ENCODE peak calls at places on chromosomes 11 and 22, in seven cellular contexts. O is H9, N is H1, Y is IMR-90, Q is mesendoderm, A is neuronal stem cell, P is trophoblast cell. W is an unnamed sample.

GRCh38 chr22:28077166-28077565 is 158.1 kb upstream of the PITPNB start:
- DNase-seq in A (no peak), O (no peak), Q (no peak), N (no peak), P (no peak), Y (no peak), W (no peak)

GRCh38 chr22:25419247-25420113 is 145.0 kb upstream of the GRK3 start:
- DNase-seq in O (no peak), A (no peak), Q (no peak), P (peak), N (no peak), Y (peak), W (peak)

GRCh38 chr11:35588627-35589026 is 29.6 kb upstream of the FJX1 start:
- DNase-seq in P (peak), A (no peak), Q (no peak), O (no peak), N (no peak), Y (peak), W (peak)

GRCh38 chr11:134656861-134657540 is 245.0 kb upstream of the B3GAT1 start:
- DNase-seq in P (peak), N (peak), Q (no peak), A (no peak), Y (no peak), O (no peak), W (no peak)

GRCh38 chr11:14445542-14446530 is 53.8 kb downstream of the COPB1 start:
- DNase-seq in Y (peak), Q (no peak), P (no peak), A (no peak), N (no peak), O (no peak), W (peak)

GRCh38 chr11:125588505-125588904 is 4.1 kb upstream of the STT3A start:
- DNase-seq in O (no peak), P (no peak), N (no peak), Y (peak), A (no peak), Q (no peak), W (peak)

GRCh38 chr22:32622004-32622761 is 147.6 kb downstream of the FBXO7 start:
- DNase-seq in A (peak), Y (peak), O (peak), P (peak), N (peak), Q (peak), W (peak)

GRCh38 chr22:46462726-46463371 is 74.6 kb downstream of the CELSR1 start:
- DNase-seq in P (peak), A (no peak), O (no peak), N (no peak), Q (no peak), Y (peak), W (peak)

GRCh38 chr11:8192016-8192895 is 23.4 kb upstream of the RIC3 start:
- DNase-seq in O (peak), N (peak), P (peak), Y (peak), A (peak), Q (peak), W (peak)

GRCh38 chr11:43735931-43736330 is 55.4 kb downstream of the HSD17B12 start:
- DNase-seq in Q (no peak), P (no peak), Y (peak), A (no peak), O (no peak), N (no peak), W (no peak)

GRCh38 chr11:13883589-13883988 is 78.9 kb upstream of the SPON1 start:
- DNase-seq in A (no peak), N (no peak), P (no peak), Q (no peak), O (no peak), Y (no peak), W (no peak)

GRCh38 chr11:66136752-66137123 is 66.7 kb downstream of the PACS1 start:
- DNase-seq in O (no peak), N (no peak), Q (no peak), A (no peak), P (no peak), Y (peak), W (peak)

GRCh38 chr11:63847363-63847762 is 8.5 kb downstream of the MARK2 start:
- DNase-seq in O (peak), Q (peak), N (no peak), P (peak), Y (no peak), A (no peak), W (no peak)

GRCh38 chr11:70423523-70424505 is 25.5 kb downstream of the CTTN start:
- DNase-seq in Y (peak), N (no peak), Q (peak), P (peak), A (no peak), O (no peak), W (peak)

GRCh38 chr11:128587415-128587814 is at the start of gene ETS1:
- DNase-seq in O (peak), Y (no peak), Q (peak), N (no peak), A (no peak), P (no peak), W (peak)

GRCh38 chr11:47393163-47394049 is 15.0 kb upstream of the SLC39A13 start:
- DNase-seq in P (peak), A (no peak), Q (no peak), N (no peak), Y (peak), O (peak), W (peak)

GRCh38 chr11:68206211-68206610 is 6.9 kb downstream of the KMT5B start:
- DNase-seq in P (peak), A (peak), Q (peak), N (peak), Y (peak), O (peak), W (peak)

GRCh38 chr11:704799-705645 is 1.0 kb upstream of the EPS8L2 start:
- DNase-seq in Q (no peak), Y (no peak), A (no peak), P (peak), O (peak), N (no peak), W (no peak)

GRCh38 chr11:72456651-72457050 is 22.3 kb upstream of the CLPB start:
- DNase-seq in P (no peak), Q (no peak), Y (no peak), N (no peak), A (no peak), O (no peak), W (no peak)

GRCh38 chr11:98561877-98562395 is 458.8 kb upstream of the CNTN5 start:
- DNase-seq in O (no peak), Q (no peak), A (no peak), N (no peak), P (no peak), Y (no peak), W (no peak)

GRCh38 chr11:9089061-9089460 is 2.3 kb downstream of the SCUBE2 start:
- DNase-seq in Y (no peak), A (no peak), O (no peak), Q (no peak), P (no peak), N (no peak), W (no peak)

GRCh38 chr11:132718711-132719641 is 813.3 kb downstream of the OPCML start:
- DNase-seq in Q (peak), A (no peak), O (no peak), P (no peak), N (no peak), Y (peak), W (peak)

GRCh38 chr11:45924036-45924915 is 1.8 kb downstream of the LARGE2 start:
- DNase-seq in Y (no peak), P (no peak), N (no peak), O (peak), A (no peak), Q (no peak), W (no peak)

GRCh38 chr11:3002871-3003270 is 10.7 kb upstream of the NAP1L4 start:
- DNase-seq in A (no peak), N (no peak), O (no peak), Q (no peak), Y (no peak), P (no peak), W (no peak)

GRCh38 chr11:77073328-77074001 is 6.7 kb downstream of the CAPN5 start:
- DNase-seq in N (no peak), P (peak), Q (no peak), O (peak), Y (peak), A (no peak), W (peak)

GRCh38 chr11:6505577-6506240 is 8.6 kb downstream of the DNHD1 start:
- DNase-seq in Y (peak), P (peak), N (no peak), A (no peak), O (no peak), Q (peak), W (peak)

GRCh38 chr11:113974741-113975470 is at the start of gene HTR3A:
- DNase-seq in A (peak), Y (no peak), N (peak), P (no peak), O (peak), Q (peak), W (peak)

GRCh38 chr22:50078761-50079160 is 6.5 kb downstream of the MLC1 start:
- DNase-seq in A (no peak), Q (no peak), P (no peak), Y (no peak), N (no peak), O (no peak), W (no peak)
- H2BK5ac ChIP-seq in A (no peak), Q (no peak), P (no peak), Y (no peak), N (no peak), O (no peak), W (no peak)

DNA sequence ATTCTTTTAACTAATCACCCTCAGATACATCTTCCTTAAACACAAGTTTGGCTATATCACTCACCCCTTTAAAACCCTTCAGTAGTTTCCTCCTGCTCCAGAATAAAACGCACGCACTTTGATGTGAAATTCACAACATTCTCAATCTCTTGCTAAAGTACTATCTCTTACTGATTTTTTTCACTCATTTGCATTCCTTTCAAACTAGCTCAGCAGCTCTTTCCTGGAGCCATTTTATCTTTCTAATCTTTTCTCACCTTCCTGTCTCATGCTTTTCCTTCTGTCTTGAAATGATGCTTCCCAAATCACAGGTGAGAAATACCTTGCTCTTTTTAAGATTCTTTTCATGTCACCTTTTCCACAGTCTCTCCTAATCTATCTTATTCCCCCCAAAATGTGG is 1074.4 kb downstream of the DLG2 start:
- DNase-seq in A (no peak), Q (peak), P (peak), Y (no peak), N (no peak), O (no peak), W (no peak)
- H3K4ac ChIP-seq in A (no peak), Q (no peak), P (no peak), Y (no peak), N (no peak), O (no peak), W (no peak)

GRCh38 chr22:43851058-43851978 is 11.0 kb downstream of the SULT4A1 start:
- DNase-seq in A (no peak), Y (no peak), N (no peak), P (no peak), O (peak), Q (no peak), W (no peak)

GRCh38 chr22:43850529-43850928 is 11.8 kb downstream of the SULT4A1 start:
- DNase-seq in P (no peak), Q (no peak), N (no peak), Y (no peak), A (no peak), O (peak), W (no peak)

GRCh38 chr22:43848366-43849171 is 13.7 kb downstream of the SULT4A1 start:
- DNase-seq in P (no peak), A (no peak), Y (peak), N (no peak), Q (peak), O (peak), W (no peak)

GRCh38 chr22:43847376-43848289 is 14.7 kb downstream of the SULT4A1 start:
- DNase-seq in Q (no peak), Y (no peak), A (no peak), P (no peak), O (peak), N (no peak), W (no peak)

DNA sequence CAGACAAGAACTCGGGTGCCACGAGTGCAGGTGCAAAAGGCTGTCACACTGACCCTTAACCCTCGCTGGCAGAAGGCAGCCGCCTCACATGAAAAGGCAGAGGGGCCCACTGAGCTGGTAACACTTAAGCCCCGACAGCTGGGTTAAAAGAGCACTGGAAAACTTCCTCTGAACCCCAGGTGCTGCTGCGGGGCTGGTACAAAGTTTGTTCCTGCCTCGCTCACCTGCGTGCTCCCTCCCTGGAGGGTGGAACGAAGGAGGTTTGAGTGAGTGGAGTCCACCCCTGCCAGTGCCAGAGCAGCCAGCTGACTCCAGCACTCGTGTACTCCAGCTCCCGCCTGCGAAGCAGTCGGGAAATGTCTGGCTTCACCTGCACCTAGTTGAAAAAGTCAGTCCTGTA is 12.6 kb downstream of the SULT4A1 start:
- DNase-seq in P (no peak), A (no peak), O (peak), N (no peak), Q (no peak), Y (no peak), W (no peak)
- H2AK5ac ChIP-seq in P (no peak), A (no peak), O (no peak), N (no peak), Q (no peak), Y (no peak), W (no peak)

GRCh38 chr11:11624206-11624605 is 2.4 kb upstream of the GALNT18 start:
- DNase-seq in O (no peak), A (no peak), P (no peak), Q (no peak), Y (no peak), N (no peak), W (no peak)

GRCh38 chr11:11620251-11620965 is 1.4 kb downstream of the GALNT18 start:
- DNase-seq in Q (peak), Y (peak), P (peak), A (peak), O (peak), N (peak), W (peak)

GRCh38 chr11:11620966-11621880 is 582 bp downstream of the GALNT18 start:
- DNase-seq in N (no peak), P (peak), A (peak), O (no peak), Q (no peak), Y (peak), W (peak)

GRCh38 chr11:11622772-11623531 is 1.1 kb upstream of the GALNT18 start:
- DNase-seq in A (no peak), Y (no peak), N (no peak), P (no peak), Q (no peak), O (no peak), W (peak)

GRCh38 chr11:11621881-11622706 is at the start of gene GALNT18:
- DNase-seq in Y (peak), Q (peak), O (peak), N (peak), P (peak), A (peak), W (peak)
- H2BK5ac ChIP-seq in Y (no peak), Q (no peak), O (no peak), N (no peak), P (no peak), A (peak), W (no peak)

GRCh38 chr11:96781082-96781481 is 391.3 kb downstream of the JRKL start:
- DNase-seq in P (no peak), A (no peak), Y (no peak), Q (no peak), N (no peak), O (no peak), W (no peak)

GRCh38 chr11:96778272-96778671 is 388.5 kb downstream of the JRKL start:
- DNase-seq in N (no peak), A (no peak), O (no peak), P (no peak), Y (no peak), Q (peak), W (no peak)

GRCh38 chr11:96782632-96783031 is 392.8 kb downstream of the JRKL start:
- DNase-seq in P (no peak), A (no peak), O (no peak), Y (no peak), Q (no peak), N (no peak), W (no peak)

DNA sequence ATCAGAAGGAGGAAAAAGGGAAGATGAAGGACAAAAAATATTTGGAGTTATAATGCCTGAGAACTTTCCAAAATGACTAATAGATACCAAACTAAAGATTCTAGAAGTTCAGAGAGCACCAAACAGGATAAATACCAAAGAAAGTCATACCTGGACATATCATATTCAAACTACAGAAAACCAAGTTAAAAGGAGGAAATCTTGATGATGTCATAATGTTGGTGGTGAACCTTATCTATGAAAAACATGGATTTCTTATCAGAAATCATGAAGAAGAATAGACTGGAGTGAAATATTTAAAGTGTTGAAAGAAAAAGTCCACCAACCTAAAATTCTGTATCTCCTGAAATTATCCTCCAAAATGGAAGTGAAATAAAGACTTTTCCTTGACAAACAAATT is 389.2 kb downstream of the JRKL start:
- DNase-seq in P (no peak), Q (no peak), N (no peak), A (no peak), Y (no peak), O (no peak), W (no peak)
- H3K4ac ChIP-seq in P (no peak), Q (no peak), N (no peak), A (no peak), Y (no peak), O (no peak), W (no peak)

DNA sequence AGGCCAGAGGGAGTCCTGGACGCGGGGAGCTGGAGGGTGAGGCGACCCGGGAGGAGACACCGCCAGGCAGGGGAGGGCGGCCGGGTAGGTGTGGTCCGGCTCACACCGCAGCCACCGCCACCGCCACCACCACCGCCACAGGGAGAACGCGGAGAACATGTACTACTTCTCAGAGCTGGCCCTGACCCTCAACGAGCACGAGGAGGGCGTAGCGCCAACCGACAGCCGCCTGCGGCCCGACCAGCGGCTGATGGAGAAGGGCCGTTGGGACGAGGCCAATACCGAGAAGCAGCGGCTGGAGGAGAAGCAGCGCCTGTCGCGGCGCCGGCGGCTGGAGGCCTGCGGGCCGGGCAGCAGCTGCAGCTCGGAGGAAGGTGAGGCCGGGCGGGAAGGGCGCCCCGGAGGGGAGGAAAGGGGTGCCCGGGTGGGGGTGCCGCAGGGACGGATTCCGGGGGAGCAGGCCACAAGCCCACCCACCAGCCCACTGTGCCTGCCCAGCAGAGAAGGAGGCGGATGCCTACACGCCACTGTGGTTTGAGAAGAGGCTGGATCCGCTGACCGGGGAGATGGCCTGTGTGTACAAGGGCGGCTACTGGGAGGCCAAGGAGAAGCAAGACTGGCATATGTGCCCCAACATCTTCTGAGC is 62.8 kb downstream of the MORC2 start:
- DNase-seq in Y (no peak), O (no peak), P (no peak), N (peak), Q (no peak), A (no peak), W (no peak)
- H2AK5ac ChIP-seq in Y (no peak), O (no peak), P (no peak), N (no peak), Q (no peak), A (peak), W (no peak)